ENCODE peak calls at places on chromosomes 5 and 9, in four cellular contexts. Q is HepG2, I is K562, T is GM12891. P is an unnamed sample.

GRCh38 chr9:108282872-108283271 is 572.9 kb downstream of the ACTL7B start:
- DNase-seq in Q (peak; percentile 6), I (peak; percentile 17), T (no peak), P (no peak)

GRCh38 chr5:1750469-1750868 is 49.2 kb downstream of the MRPL36 start:
- DNase-seq in I (no peak), Q (no peak), T (no peak), P (no peak)

GRCh38 chr5:174222891-174223290 is 177.4 kb downstream of the NSG2 start:
- DNase-seq in Q (no peak), T (no peak), I (no peak), P (no peak)

GRCh38 chr5:45696206-45696836 is at the start of gene HCN1:
- DNase-seq in T (no peak), I (no peak), Q (peak; percentile 17), P (no peak)

GRCh38 chr5:125559296-125559695 is 812.9 kb upstream of the ZNF608 start:
- DNase-seq in T (no peak), I (no peak), Q (no peak), P (no peak)

GRCh38 chr5:73215525-73215890 is 42.5 kb downstream of the TMEM174 start:
- DNase-seq in T (no peak), I (no peak), Q (no peak), P (no peak)

GRCh38 chr9:93598647-93599241 is 22.4 kb downstream of the PHF2 start:
- DNase-seq in T (no peak), I (no peak), Q (no peak), P (no peak)

GRCh38 chr5:17439956-17440355 is 58.1 kb upstream of the TAF11L2 start:
- DNase-seq in I (no peak), Q (no peak), T (no peak), P (no peak)

GRCh38 chr5:52468980-52469379 is 318.7 kb upstream of the ITGA1 start:
- DNase-seq in I (no peak), Q (no peak), T (no peak), P (no peak)

GRCh38 chr5:39424751-39425524 is at the start of gene DAB2:
- DNase-seq in T (peak; percentile 12), I (peak; percentile 77), Q (peak; percentile 79), P (no peak)

GRCh38 chr9:21317956-21318923 is 13.1 kb upstream of the IFNA5 start:
- DNase-seq in I (no peak), Q (peak; percentile 24), T (no peak), P (no peak)

GRCh38 chr9:99430301-99430700 is 208.2 kb downstream of the SEC61B start:
- DNase-seq in Q (no peak), I (no peak), T (no peak), P (no peak)

GRCh38 chr9:27387722-27388121 is 90.8 kb upstream of the EQTN start:
- DNase-seq in T (no peak), Q (no peak), I (no peak), P (no peak)

GRCh38 chr5:131661931-131662330 is 26.9 kb upstream of the RAPGEF6 start:
- DNase-seq in I (no peak), T (no peak), Q (no peak), P (no peak)

GRCh38 chr5:102536323-102536928 is 37.6 kb upstream of the SLCO6A1 start:
- DNase-seq in T (no peak), Q (no peak), I (no peak), P (no peak)

GRCh38 chr5:76376141-76376900 is 26.8 kb upstream of the IQGAP2 start:
- DNase-seq in I (no peak), T (no peak), Q (no peak), P (no peak)

GRCh38 chr5:85670417-85670816 is 947.3 kb upstream of the COX7C start:
- DNase-seq in T (no peak), Q (peak; percentile 63), I (no peak), P (no peak)

GRCh38 chr5:176619203-176619568 is 9.2 kb upstream of the GPRIN1 start:
- DNase-seq in T (peak; percentile 68), I (peak; percentile 99), Q (peak; percentile 56), P (peak; percentile 59)

GRCh38 chr5:15010936-15011335 is 139.4 kb upstream of the ANKH start:
- DNase-seq in T (no peak), Q (peak; percentile 8), I (no peak), P (no peak)

GRCh38 chr5:18811616-18812015 is 1176.4 kb downstream of the CDH18 start:
- DNase-seq in T (no peak), Q (no peak), I (no peak), P (no peak)

GRCh38 chr5:13354611-13355010 is 589.9 kb downstream of the DNAH5 start:
- DNase-seq in Q (no peak), T (no peak), I (no peak), P (no peak)

GRCh38 chr9:137615387-137615871 is 3.4 kb upstream of the EHMT1 start:
- DNase-seq in I (no peak), T (no peak), Q (no peak), P (no peak)

GRCh38 chr9:94627287-94627686 is 12.0 kb downstream of the FBP1 start:
- DNase-seq in Q (no peak), I (no peak), T (no peak), P (no peak)

GRCh38 chr9:94631599-94631998 is 7.7 kb downstream of the FBP1 start:
- DNase-seq in I (no peak), T (no peak), Q (no peak), P (no peak)

GRCh38 chr9:94632736-94633135 is 6.6 kb downstream of the FBP1 start:
- DNase-seq in T (no peak), Q (no peak), I (no peak), P (no peak)

GRCh38 chr9:94630281-94630680 is 9.0 kb downstream of the FBP1 start:
- DNase-seq in I (no peak), T (no peak), Q (no peak), P (no peak)

GRCh38 chr9:94630833-94631232 is 8.5 kb downstream of the FBP1 start:
- DNase-seq in I (no peak), T (no peak), Q (no peak), P (no peak)
- TF ChIP-seq TAF1 in I (no peak), T (no peak), Q (no peak), P (no peak)

GRCh38 chr5:59346987-59347386 is 546.5 kb downstream of the PDE4D start:
- DNase-seq in Q (no peak), T (no peak), I (no peak), P (no peak)
- TF ChIP-seq POLR2AphosphoS5 in Q (no peak), T (no peak), I (no peak), P (no peak)

GRCh38 chr9:131084661-131085369 is 11.5 kb upstream of the AIF1L start:
- DNase-seq in Q (no peak), I (no peak), T (no peak), P (no peak)
- TF ChIP-seq POLR2A in Q (no peak), I (no peak), T (no peak), P (no peak)

GRCh38 chr9:136326061-136326776 is 1.1 kb upstream of the GPSM1 start:
- DNase-seq in I (no peak), T (no peak), Q (no peak), P (no peak)
- TF ChIP-seq TAF1 in I (no peak), T (no peak), Q (no peak), P (no peak)

DNA sequence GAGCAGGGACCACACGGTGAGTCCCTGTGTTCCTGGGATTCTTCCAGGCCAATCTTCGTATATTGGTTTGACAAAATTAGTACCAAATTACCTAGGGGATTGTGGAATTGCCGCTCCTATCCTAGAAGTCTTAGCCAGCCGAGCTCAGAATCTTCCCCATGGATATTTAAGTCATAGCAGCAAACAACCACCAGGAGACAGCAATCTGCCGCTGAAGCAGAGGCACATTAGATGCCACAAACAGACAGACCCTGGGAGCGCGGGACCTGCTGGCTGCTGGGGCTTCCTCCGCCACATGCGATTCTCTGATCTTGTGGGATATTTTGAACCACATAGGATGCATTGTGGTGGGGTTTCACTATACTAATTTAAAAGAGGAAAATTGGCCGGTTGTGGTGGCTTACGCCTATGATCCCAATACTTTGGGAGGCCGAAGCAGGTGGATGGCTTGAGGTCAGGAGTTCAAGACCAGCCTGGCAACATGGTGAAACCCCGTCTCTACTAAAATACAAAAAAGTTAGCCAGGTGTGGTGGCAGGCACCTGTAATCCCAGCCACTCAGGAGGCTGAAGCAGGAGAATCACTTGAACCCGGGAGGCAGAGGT is 31.7 kb upstream of the ZBTB43 start:
- DNase-seq in T (no peak), Q (peak; percentile 32), I (peak; percentile 43), P (no peak)
- TF ChIP-seq POLR2AphosphoS5 in T (no peak), Q (no peak), I (no peak), P (no peak)

DNA sequence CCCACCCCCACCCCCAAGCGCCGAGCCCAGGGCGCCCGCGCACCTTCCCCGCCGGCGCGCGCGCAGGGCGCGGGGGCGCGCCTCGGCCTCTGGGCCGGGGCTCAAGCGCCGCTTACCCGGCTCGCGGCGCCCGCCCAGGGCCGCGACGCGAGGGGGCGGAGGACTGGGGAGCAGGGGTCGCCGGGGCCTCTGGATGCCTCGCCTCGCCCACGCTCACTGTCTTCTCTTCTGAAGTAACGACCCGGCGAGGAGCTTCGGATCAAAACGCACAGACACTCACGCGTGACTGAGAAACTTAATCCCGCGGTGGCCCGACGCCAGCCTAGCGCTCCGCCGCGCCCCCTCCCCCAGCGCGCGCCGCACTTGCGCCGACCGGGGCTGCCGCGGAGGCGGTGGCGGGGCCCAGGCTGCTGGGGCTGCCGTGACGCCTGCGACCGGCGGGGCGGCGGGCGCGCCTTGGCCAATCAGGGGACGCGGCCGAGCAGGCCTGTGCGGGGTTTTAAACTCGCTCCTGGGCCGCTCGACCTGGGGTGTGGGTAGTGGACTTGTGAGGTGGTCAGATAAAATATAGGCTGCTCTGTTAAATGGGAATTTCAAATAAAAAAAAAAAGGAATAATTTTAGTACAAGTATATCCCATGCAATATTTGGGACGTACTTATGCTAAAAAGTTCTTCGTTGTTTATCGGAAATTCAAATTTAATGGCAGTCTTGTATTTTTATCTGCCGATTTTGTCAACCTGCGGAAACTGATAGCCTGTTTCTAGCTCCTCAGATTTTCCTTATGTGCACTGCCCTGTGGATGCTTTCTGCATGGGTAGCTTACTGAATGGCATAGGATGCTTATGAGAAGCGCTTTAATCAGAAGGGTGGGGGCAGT is at the start of gene MPDZ:
- DNase-seq in T (no peak), I (peak; percentile 68), Q (peak; percentile 31), P (no peak)
- TF ChIP-seq POLR2A in T (no peak), I (no peak), Q (peak; percentile 51), P (no peak)